ENCODE peak calls at places on chromosomes 3 and 15, in four cellular contexts. R is effector CD4-positive, alpha-beta T cell; D is D721Med; J is EH. N is an unnamed sample.

GRCh38 chr15:90190606-90191343 is 10.4 kb upstream of the SEMA4B start:
- DNase-seq in J (no peak), R (no peak), D (no peak), N (no peak)

GRCh38 chr3:114451051-114451451 is 157.2 kb downstream of the TIGIT start:
- DNase-seq in D (no peak), J (peak), R (no peak), N (no peak)

GRCh38 chr3:124859025-124859424 is 28.1 kb downstream of the ITGB5 start:
- DNase-seq in J (peak), D (no peak), R (no peak), N (peak)

GRCh38 chr3:96960661-96961330 is 146.4 kb downstream of the EPHA6 start:
- DNase-seq in J (no peak), R (no peak), D (no peak), N (no peak)

GRCh38 chr3:15325228-15325627 is 7.2 kb downstream of the SH3BP5 start:
- DNase-seq in R (no peak), D (no peak), J (peak), N (peak)

GRCh38 chr3:44880284-44880683 is 5.9 kb downstream of the TGM4 start:
- DNase-seq in D (no peak), R (no peak), J (peak), N (no peak)

GRCh38 chr3:46849686-46850467 is 13.4 kb downstream of the MYL3 start:
- DNase-seq in R (no peak), J (no peak), D (no peak), N (peak)

GRCh38 chr3:120177151-120177550 is 82.9 kb upstream of the GSK3B start:
- DNase-seq in J (peak), R (no peak), D (no peak), N (peak)

GRCh38 chr15:62709261-62709660 is 333.3 kb upstream of the TPM1 start:
- DNase-seq in J (no peak), R (no peak), D (no peak), N (no peak)

GRCh38 chr3:123180791-123181190 is 21.0 kb upstream of the SEC22A start:
- DNase-seq in R (no peak), D (no peak), J (no peak), N (no peak)

GRCh38 chr15:35168464-35168863 is 83.4 kb upstream of the NANOGP8 start:
- DNase-seq in J (peak), D (no peak), R (no peak), N (peak)

GRCh38 chr3:10964537-10965167 is 27.9 kb upstream of the SLC6A1 start:
- DNase-seq in D (no peak), R (no peak), J (peak), N (peak)

GRCh38 chr15:31228980-31229826 is 97.4 kb upstream of the KLF13 start:
- DNase-seq in R (no peak), D (no peak), J (no peak), N (no peak)

GRCh38 chr3:29280675-29281264 is at the start of gene RBMS3:
- DNase-seq in D (no peak), J (peak), R (no peak), N (peak)

GRCh38 chr3:139940622-139941021 is 5.6 kb downstream of the CLSTN2 start:
- DNase-seq in R (no peak), J (no peak), D (no peak), N (no peak)

GRCh38 chr15:64905119-64905831 is 6.4 kb upstream of the ANKDD1A start:
- DNase-seq in D (peak), J (peak), R (peak), N (peak)

GRCh38 chr3:130900959-130901358 is 7.1 kb downstream of the ATP2C1 start:
- DNase-seq in R (no peak), D (no peak), J (peak), N (no peak)

GRCh38 chr3:122857019-122857418 is 62.1 kb downstream of the SLC49A4 start:
- DNase-seq in D (no peak), J (peak), R (no peak), N (peak)

GRCh38 chr3:147737411-147737810 is 328.2 kb downstream of the ZIC1 start:
- DNase-seq in J (no peak), R (no peak), D (no peak), N (no peak)

GRCh38 chr3:12194669-12195161 is 36.0 kb upstream of the TIMP4 start:
- DNase-seq in D (no peak), R (no peak), J (peak), N (peak)

GRCh38 chr15:71278989-71279756 is 163.9 kb downstream of the THSD4 start:
- DNase-seq in D (no peak), R (no peak), J (peak), N (peak)

GRCh38 chr3:138923531-138923994 is 23.4 kb downstream of the FOXL2 start:
- DNase-seq in J (peak), R (peak), D (peak), N (peak)

N was measured in fibroblast of mammary gland.